ENCODE peak calls at places on chromosomes 5 and 9, in five cellular contexts. F is GM23338, E is stomach, M is uterus, R is adipocyte. I is an unnamed sample.

GRCh38 chr5:139473565-139473964 is 2.8 kb downstream of the SMIM33 start:
- DNase-seq in F (no peak), E (no peak), M (no peak), R (peak; percentile 23), I (no peak)

GRCh38 chr5:32320144-32320543 is 7.4 kb upstream of the MTMR12 start:
- DNase-seq in F (no peak), E (no peak), M (no peak), R (no peak), I (no peak)

GRCh38 chr5:119123280-119123679 is 52.4 kb downstream of the DMXL1 start:
- DNase-seq in F (no peak), E (no peak), M (no peak), R (no peak), I (no peak)

GRCh38 chr9:93119953-93120845 is 13.9 kb downstream of the NINJ1 start:
- DNase-seq in F (peak; percentile 65), E (peak; percentile 96), M (peak; percentile 91), R (peak; percentile 24), I (peak; percentile 89)

GRCh38 chr5:120502531-120502930 is 38.4 kb downstream of the PRR16 start:
- DNase-seq in F (no peak), E (no peak), M (no peak), R (no peak), I (no peak)

GRCh38 chr5:94690778-94691177 is 72.3 kb downstream of the SLF1 start:
- DNase-seq in F (no peak), E (no peak), M (no peak), R (no peak), I (no peak)

GRCh38 chr5:135214897-135215616 is 181.0 kb upstream of the PITX1 start:
- DNase-seq in F (no peak), E (peak; percentile 21), M (no peak), R (peak; percentile 62), I (no peak)

GRCh38 chr9:91296354-91296753 is 65.4 kb downstream of the AUH start:
- DNase-seq in F (no peak), E (no peak), M (no peak), R (no peak), I (no peak)

GRCh38 chr5:139671096-139671841 is 23.1 kb downstream of the CXXC5 start:
- DNase-seq in F (no peak), E (no peak), M (no peak), R (peak; percentile 64), I (peak; percentile 88)

GRCh38 chr9:77475641-77476473 is 172.3 kb downstream of the GNA14 start:
- DNase-seq in F (peak; percentile 35), E (no peak), M (no peak), R (peak; percentile 64), I (peak; percentile 26)

GRCh38 chr9:4086119-4087088 is 213.5 kb downstream of the GLIS3 start:
- DNase-seq in F (no peak), E (no peak), M (no peak), R (no peak), I (no peak)

GRCh38 chr5:78530342-78531096 is 118.1 kb downstream of the LHFPL2 start:
- DNase-seq in F (no peak), E (no peak), M (no peak), R (peak; percentile 50), I (no peak)

GRCh38 chr5:127804886-127805426 is 101.8 kb downstream of the CCDC192 start:
- DNase-seq in F (no peak), E (no peak), M (no peak), R (no peak), I (no peak)

GRCh38 chr5:80706835-80707447 is 52.2 kb upstream of the DHFR start:
- DNase-seq in F (no peak), E (no peak), M (no peak), R (peak; percentile 24), I (no peak)

GRCh38 chr9:133306242-133307194 is 29.5 kb downstream of the SURF6 start:
- DNase-seq in F (no peak), E (no peak), M (no peak), R (no peak), I (no peak)

GRCh38 chr9:133303266-133304157 is 28.5 kb upstream of the ABO start:
- DNase-seq in F (no peak), E (peak; percentile 14), M (no peak), R (no peak), I (no peak)

GRCh38 chr9:133305731-133306130 is 30.3 kb downstream of the SURF6 start:
- DNase-seq in F (no peak), E (no peak), M (no peak), R (no peak), I (no peak)

GRCh38 chr9:133304158-133304470 is 29.1 kb upstream of the ABO start:
- DNase-seq in F (no peak), E (peak; percentile 21), M (no peak), R (no peak), I (no peak)

GRCh38 chr9:133304477-133305377 is 29.7 kb upstream of the ABO start:
- DNase-seq in F (no peak), E (no peak), M (no peak), R (no peak), I (no peak)
- H3K27me3 ChIP-seq in F (no peaks in the 10 kb centered on the region), E (no peaks in the 10 kb centered on the region), M (no peaks in the 10 kb centered on the region), R (peaks cover 43% of the 10 kb centered on the region), I (no peaks in the 10 kb centered on the region)

GRCh38 chr9:79571309-79572031 is at the start of gene TLE4:
- DNase-seq in F (peak; percentile 100), E (peak; percentile 100), M (peak; percentile 99), R (peak; percentile 100), I (peak; percentile 94)

GRCh38 chr9:79570449-79571308 is 1.1 kb upstream of the TLE4 start:
- DNase-seq in F (peak; percentile 89), E (peak; percentile 36), M (peak; percentile 50), R (peak; percentile 75), I (peak; percentile 78)

GRCh38 chr9:79567671-79568098 is 4.1 kb upstream of the TLE4 start:
- DNase-seq in F (peak; percentile 33), E (no peak), M (no peak), R (no peak), I (no peak)

GRCh38 chr9:79569814-79570448 is 1.8 kb upstream of the TLE4 start:
- DNase-seq in F (no peak), E (no peak), M (no peak), R (peak; percentile 59), I (no peak)

DNA sequence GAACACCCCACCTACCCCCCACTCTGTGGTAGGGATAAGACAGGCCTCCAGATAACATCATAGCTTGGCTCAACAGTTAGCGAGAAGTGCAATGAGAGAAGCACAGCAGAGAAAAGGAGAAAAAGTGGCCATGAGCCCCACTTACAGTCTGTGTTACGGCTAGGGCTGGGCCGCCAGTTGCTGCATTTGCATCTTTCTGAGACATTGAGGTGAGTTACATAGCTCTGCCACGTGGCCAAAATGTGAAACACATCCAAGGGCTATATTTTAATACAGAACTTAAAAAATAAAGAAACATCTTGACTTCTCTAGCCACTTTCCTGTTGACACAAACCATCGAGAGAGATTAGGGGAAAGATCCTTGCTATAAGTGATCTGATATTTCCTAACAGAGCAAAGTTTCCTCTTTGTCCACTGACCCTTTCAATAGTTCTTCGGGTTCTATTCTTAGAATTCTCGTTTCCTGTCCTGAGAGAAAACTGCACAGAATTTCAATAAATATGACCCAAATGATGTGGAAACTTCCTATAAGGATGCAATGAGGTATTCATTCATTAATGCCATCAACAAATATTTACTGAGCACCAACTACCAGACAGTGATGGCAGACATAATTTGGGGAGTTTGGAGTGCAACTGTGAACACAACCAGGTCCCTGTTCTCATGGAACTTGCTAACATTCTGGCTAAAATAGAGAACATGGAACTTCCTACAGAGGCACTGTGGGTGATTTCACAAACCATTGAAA is 3.3 kb upstream of the TLE4 start:
- DNase-seq in F (no peak), E (no peak), M (no peak), R (no peak), I (no peak)
- H3K4me3 ChIP-seq in F (no peak overlapping the region), E (no peak overlapping the region), M (no peak overlapping the region), R (no peak overlapping the region), I (no peak overlapping the region)

GRCh38 chr5:149559712-149560111 is 8.5 kb upstream of the CSNK1A1 start:
- DNase-seq in F (no peak), E (no peak), M (no peak), R (peak; percentile 86), I (no peak)
- H3K36me3 ChIP-seq in F (no peaks in the 10 kb centered on the region), E (no peaks in the 10 kb centered on the region), M (no peaks in the 10 kb centered on the region), R (no peaks in the 10 kb centered on the region), I (no peaks in the 10 kb centered on the region)

DNA sequence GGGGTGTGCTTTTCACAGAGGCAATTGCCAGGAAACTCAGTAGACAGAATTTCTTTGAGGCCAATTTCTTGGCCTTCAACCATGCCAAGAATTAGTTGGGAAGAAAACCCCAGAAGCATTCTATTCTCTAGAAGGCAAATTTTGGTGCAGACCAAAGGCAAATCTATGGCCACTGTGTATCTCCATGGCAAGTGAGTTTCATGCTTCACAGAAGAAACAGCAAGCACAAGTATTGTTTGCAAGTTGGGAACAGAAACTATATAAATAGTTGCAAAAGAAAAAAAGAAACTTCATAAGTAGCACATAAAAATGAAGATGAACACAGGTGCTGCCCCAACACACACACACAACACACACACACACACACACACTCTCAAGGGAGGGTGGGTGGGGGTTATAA is 197.3 kb downstream of the PARP8 start:
- DNase-seq in F (no peak), E (no peak), M (no peak), R (no peak), I (no peak)
- H3K27me3 ChIP-seq in F (no peaks in the 10 kb centered on the region), E (no peaks in the 10 kb centered on the region), M (no peaks in the 10 kb centered on the region), R (peaks cover 3% of the 10 kb centered on the region), I (no peaks in the 10 kb centered on the region)

DNA sequence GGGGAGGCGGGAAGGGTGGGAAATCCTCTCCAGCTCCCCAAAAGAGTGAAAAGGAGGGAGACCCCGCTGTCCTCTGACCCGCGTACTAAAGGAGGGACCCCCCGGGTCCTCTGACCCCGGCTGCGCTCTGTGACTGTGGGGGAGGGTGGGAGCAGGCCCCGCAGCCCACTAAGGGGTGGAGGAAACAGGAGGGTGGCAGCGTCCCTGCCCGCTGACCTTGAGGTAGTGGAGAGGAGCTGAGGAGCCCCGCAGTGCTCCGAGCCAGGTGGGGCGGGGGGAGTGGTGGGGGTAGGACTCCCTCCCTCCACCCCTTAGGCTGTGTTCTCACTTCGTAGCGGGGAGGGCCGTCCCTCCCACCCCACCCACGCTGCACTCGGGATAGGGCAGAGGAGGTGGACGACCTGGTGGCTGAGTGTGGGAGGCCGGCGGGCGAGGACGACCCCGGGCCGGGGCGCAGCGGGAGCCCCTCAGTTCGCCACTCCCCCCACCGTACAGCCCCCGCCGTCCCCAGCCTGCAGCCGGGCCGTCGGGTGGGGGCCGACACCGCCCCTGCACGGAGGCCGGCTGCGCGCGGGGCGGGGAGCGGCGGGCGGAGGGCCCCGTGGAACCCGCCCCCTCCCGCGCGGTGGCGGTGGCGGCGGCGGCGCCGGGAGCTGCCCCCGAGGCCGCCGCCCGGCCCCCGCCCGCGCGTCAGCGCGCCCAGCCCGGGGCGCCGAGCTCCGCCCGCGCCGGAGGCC is at the start of gene ADCY2:
- DNase-seq in F (peak; percentile 49), E (no peak), M (no peak), R (no peak), I (peak; percentile 80)
- H3K4me3 ChIP-seq in F (peak within 1 kb of the TSS; percentile 95), E (peak within 1 kb of the TSS; percentile 58), M (peak within 1 kb of the TSS; percentile 54), R (peak within 1 kb of the TSS; percentile 70), I (peak within 1 kb of the TSS; percentile 83)

GRCh38 chr5:180847053-180847452 is 14.0 kb downstream of the ZFP62 start:
- DNase-seq in F (no peak), E (no peak), M (no peak), R (no peak), I (no peak)
- H3K36me3 ChIP-seq in F (peaks cover 42% of the 10 kb centered on the region), E (peaks cover 66% of the 10 kb centered on the region), M (no peaks in the 10 kb centered on the region), R (peaks cover 42% of the 10 kb centered on the region), I (peaks cover 24% of the 10 kb centered on the region)